ENCODE peak calls at places on chromosome 1, in ten cellular contexts. N, D, S, J, X, G, K, A, H and U are unnamed samples.

GRCh38 chr1:2419416-2419815 is 7.1 kb upstream of the PEX10 start:
- DNase-seq in D (no peak), K (no peak), N (no peak), H (no peak), X (no peak), G (no peak), A (no peak), J (no peak), S (no peak), U (no peak)

GRCh38 chr1:54679706-54680105 is 36.0 kb upstream of the TTC4 start:
- DNase-seq in A (no peak), D (no peak), K (no peak), S (no peak), N (no peak), G (no peak), J (no peak), X (no peak), H (no peak), U (no peak)

GRCh38 chr1:86339421-86339820 is 56.7 kb downstream of the ODF2L start:
- DNase-seq in H (no peak), S (no peak), G (no peak), D (no peak), J (no peak), N (no peak), A (no peak), K (no peak), X (no peak), U (no peak)

GRCh38 chr1:228697209-228698016 is 37.9 kb upstream of the RHOU start:
- DNase-seq in X (no peak), G (peak; percentile 13), D (no peak), J (peak; percentile 52), N (no peak), K (no peak), H (peak; percentile 5), S (no peak), A (no peak), U (no peak)

GRCh38 chr1:11598461-11598860 is 55.8 kb downstream of the FBXO2 start:
- DNase-seq in D (no peak), G (no peak), J (peak; percentile 2), K (peak; percentile 18), A (no peak), X (no peak), H (no peak), S (no peak), N (no peak), U (no peak)

GRCh38 chr1:26307363-26307781 is 936 bp upstream of the UBXN11 start:
- DNase-seq in K (no peak), N (no peak), H (no peak), X (no peak), A (no peak), G (no peak), J (no peak), D (no peak), S (no peak), U (no peak)

GRCh38 chr1:45563843-45564242 is 13.2 kb downstream of the AKR1A1 start:
- DNase-seq in D (no peak), N (no peak), J (no peak), X (no peak), K (no peak), G (no peak), H (no peak), A (no peak), S (no peak), U (no peak)

GRCh38 chr1:23394176-23394575 is 24.5 kb upstream of the ZNF436 start:
- DNase-seq in S (no peak), X (no peak), N (no peak), A (no peak), J (peak; percentile 26), D (no peak), K (no peak), G (peak; percentile 78), H (no peak), U (no peak)

GRCh38 chr1:208476825-208477170 is 232.6 kb upstream of the PLXNA2 start:
- DNase-seq in X (no peak), D (no peak), G (no peak), N (no peak), S (no peak), A (no peak), H (no peak), J (no peak), K (no peak), U (no peak)

GRCh38 chr1:153727463-153728304 is at the start of gene INTS3:
- DNase-seq in J (peak; percentile 100), X (peak; percentile 99), D (peak; percentile 98), K (peak; percentile 100), H (peak; percentile 100), A (peak; percentile 99), G (peak; percentile 100), S (peak; percentile 97), N (peak; percentile 97), U (peak; percentile 99)

GRCh38 chr1:232016636-232017035 is 390.0 kb downstream of the DISC1 start:
- DNase-seq in H (no peak), X (no peak), K (no peak), S (no peak), N (no peak), J (no peak), D (no peak), G (no peak), A (no peak), U (no peak)

GRCh38 chr1:27381976-27382762 is 964 bp downstream of the CD164L2 start:
- DNase-seq in K (no peak), S (no peak), G (no peak), H (no peak), J (no peak), X (no peak), D (no peak), N (no peak), A (no peak), U (no peak)

GRCh38 chr1:33875857-33876256 is 12.0 kb downstream of the HMGB4 start:
- DNase-seq in H (no peak), D (no peak), N (no peak), G (no peak), J (no peak), K (no peak), X (no peak), A (no peak), S (no peak), U (no peak)

GRCh38 chr1:219659682-219660081 is 46.8 kb upstream of the ZC3H11B start:
- DNase-seq in S (no peak), D (no peak), J (peak; percentile 18), A (no peak), H (peak; percentile 8), K (no peak), X (no peak), N (no peak), G (no peak), U (peak; percentile 28)

GRCh38 chr1:6785721-6786505 is 659 bp downstream of the CAMTA1 start:
- DNase-seq in K (peak; percentile 58), N (peak; percentile 46), X (peak; percentile 55), H (no peak), S (peak; percentile 9), A (peak; percentile 29), J (no peak), D (peak; percentile 44), G (peak; percentile 73), U (no peak)

GRCh38 chr1:201633811-201634210 is 94.9 kb downstream of the NAV1 start:
- DNase-seq in A (no peak), J (no peak), K (no peak), H (peak; percentile 53), G (no peak), D (no peak), X (no peak), N (no peak), S (no peak), U (no peak)

GRCh38 chr1:53328490-53329182 is 766 bp upstream of the LRP8 start:
- DNase-seq in K (no peak), X (no peak), G (no peak), H (no peak), J (no peak), A (no peak), N (no peak), D (no peak), S (no peak), U (peak; percentile 13)

GRCh38 chr1:231359113-231359512 is 21.0 kb downstream of the SPRTN start:
- DNase-seq in N (no peak), G (no peak), A (no peak), K (no peak), J (peak; percentile 22), H (no peak), D (no peak), S (no peak), X (no peak), U (no peak)

GRCh38 chr1:110605901-110606783 is at the start of gene KCNA2:
- DNase-seq in N (peak; percentile 18), G (peak; percentile 76), K (no peak), D (no peak), A (no peak), J (no peak), H (no peak), S (no peak), X (peak; percentile 26), U (no peak)

GRCh38 chr1:227885135-227885647 is 62.5 kb downstream of the WNT9A start:
- DNase-seq in S (peak; percentile 23), X (no peak), H (no peak), J (no peak), G (no peak), D (peak; percentile 21), N (peak; percentile 14), K (no peak), A (no peak), U (no peak)

GRCh38 chr1:226738421-226738994 is 574 bp downstream of the ITPKB start:
- DNase-seq in S (peak; percentile 22), X (peak; percentile 59), N (peak; percentile 51), G (peak; percentile 55), D (peak; percentile 51), J (no peak), H (no peak), A (no peak), K (peak; percentile 47), U (no peak)

GRCh38 chr1:234986750-234987414 is 141.8 kb downstream of the TOMM20 start:
- DNase-seq in H (no peak), J (peak; percentile 42), A (no peak), N (no peak), X (no peak), S (no peak), D (no peak), K (no peak), G (no peak), U (no peak)

GRCh38 chr1:239997515-239998311 is 94.0 kb upstream of the FMN2 start:
- DNase-seq in K (no peak), J (no peak), X (no peak), D (no peak), S (no peak), H (no peak), G (peak; percentile 59), A (no peak), N (no peak), U (no peak)

GRCh38 chr1:45282346-45282745 is 44.3 kb upstream of the HPDL start:
- DNase-seq in H (no peak), J (no peak), N (no peak), D (no peak), G (no peak), K (no peak), X (no peak), A (no peak), S (no peak), U (no peak)

GRCh38 chr1:151282883-151283725 is 1.0 kb downstream of the ZNF687 start:
- DNase-seq in X (no peak), H (no peak), D (peak; percentile 21), N (peak; percentile 32), S (peak; percentile 12), A (no peak), K (peak; percentile 33), G (peak; percentile 58), J (no peak), U (no peak)

GRCh38 chr1:41621256-41621655 is 136.8 kb upstream of the EDN2 start:
- DNase-seq in D (no peak), H (no peak), J (no peak), K (no peak), S (no peak), X (no peak), N (no peak), G (no peak), A (no peak), U (no peak)

GRCh38 chr1:184745929-184746583 is 8.6 kb downstream of the EDEM3 start:
- DNase-seq in J (no peak), K (no peak), H (no peak), G (no peak), A (no peak), D (no peak), S (no peak), N (no peak), X (no peak), U (no peak)

GRCh38 chr1:206911064-206911663 is 10.6 kb downstream of the FCMR start:
- DNase-seq in D (no peak), H (peak; percentile 71), X (peak; percentile 61), A (no peak), K (peak; percentile 93), N (no peak), G (peak; percentile 69), S (no peak), J (peak; percentile 74), U (no peak)